ENCODE peak calls at places on chromosomes 4 and X, in five cellular contexts. U, J, W, O and B are unnamed samples.

GRCh38 chr4:147101678-147102077 is 156.0 kb upstream of the TTC29 start:
- DNase-seq in U (no peak), J (no peak), W (no peak), O (no peak), B (no peak)

GRCh38 chr4:75939890-75940691 is 722 bp downstream of the NAAA start:
- DNase-seq in U (peak; percentile 53), J (peak; percentile 64), W (peak; percentile 86), O (no peak), B (peak; percentile 45)

GRCh38 chr4:152148057-152148456 is 387.2 kb upstream of the GATB start:
- DNase-seq in U (no peak), J (no peak), W (no peak), O (no peak), B (no peak)

GRCh38 chrX:51406688-51407519 is 74.3 kb downstream of the NUDT10 start:
- DNase-seq in U (no peak), J (no peak), W (no peak), O (no peak), B (no peak)

GRCh38 chr4:40316782-40317635 is 18.1 kb upstream of the CHRNA9 start:
- DNase-seq in U (peak; percentile 66), J (peak; percentile 79), W (peak; percentile 64), O (no peak), B (peak; percentile 98)

GRCh38 chrX:41946973-41947612 is 23.7 kb upstream of the CASK start:
- DNase-seq in U (no peak), J (no peak), W (no peak), O (no peak), B (no peak)

GRCh38 chrX:136650811-136651210 is 2.9 kb downstream of the CD40LG start:
- DNase-seq in U (no peak), J (no peak), W (no peak), O (no peak), B (no peak)

GRCh38 chrX:149540133-149540620 is 635 bp upstream of the EOLA1 start:
- DNase-seq in U (peak; percentile 92), J (peak; percentile 80), W (peak; percentile 92), O (peak; percentile 94), B (peak; percentile 86)

GRCh38 chr4:128525939-128526630 is 238.5 kb upstream of the PGRMC2 start:
- DNase-seq in U (no peak), J (no peak), W (no peak), O (no peak), B (peak; percentile 66)

GRCh38 chr4:3388461-3389185 is 53.1 kb upstream of the HGFAC start:
- DNase-seq in U (no peak), J (no peak), W (no peak), O (no peak), B (peak; percentile 87)

GRCh38 chr4:97998203-97998602 is 145.1 kb downstream of the STPG2 start:
- DNase-seq in U (no peak), J (no peak), W (no peak), O (no peak), B (no peak)

GRCh38 chrX:44225667-44226066 is 117.8 kb downstream of the EFHC2 start:
- DNase-seq in U (no peak), J (no peak), W (no peak), O (no peak), B (no peak)